ENCODE peak calls at places on chromosomes 13 and 19, in six cellular contexts. D is CD8-positive, alpha-beta memory T cell; U is cardiac muscle cell; Q is uterus; H is dorsolateral prefrontal cortex; O is Peyer's patch. C is an unnamed sample.

GRCh38 chr13:98484289-98485219 is 92.4 kb downstream of the STK24 start:
- DNase-seq in D (no peak), U (peak), Q (peak), H (no peak), O (peak), C (peak)

GRCh38 chr13:75812751-75813181 is 176.6 kb downstream of the LMO7 start:
- DNase-seq in D (no peak), U (no peak), Q (no peak), H (no peak), O (no peak), C (no peak)

GRCh38 chr13:35723820-35724219 is 247.3 kb upstream of the MAB21L1 start:
- DNase-seq in D (no peak), U (no peak), Q (no peak), H (no peak), O (no peak), C (no peak)

GRCh38 chr13:98691360-98691759 is 61.1 kb downstream of the SLC15A1 start:
- DNase-seq in D (no peak), U (no peak), Q (no peak), H (no peak), O (no peak), C (no peak)

GRCh38 chr13:113926301-113926761 is 47.5 kb downstream of the C13orf46 start:
- DNase-seq in D (no peak), U (no peak), Q (peak), H (no peak), O (peak), C (no peak)

GRCh38 chr13:113657851-113658741 is at the start of gene ATP4B:
- DNase-seq in D (no peak), U (no peak), Q (peak), H (no peak), O (peak), C (no peak)

GRCh38 chr13:88736026-88736425 is 1064.9 kb downstream of the SLITRK5 start:
- DNase-seq in D (no peak), U (no peak), Q (no peak), H (no peak), O (no peak), C (no peak)

GRCh38 chr19:56839665-56840451 is 668 bp downstream of the PEG3 start:
- DNase-seq in D (no peak), U (no peak), Q (peak), H (no peak), O (peak), C (no peak)

GRCh38 chr19:35720648-35721047 is 2.8 kb downstream of the KMT2B start:
- DNase-seq in D (no peak), U (no peak), Q (no peak), H (no peak), O (no peak), C (no peak)

GRCh38 chr13:98962901-98963594 is 14.8 kb downstream of the DOCK9 start:
- DNase-seq in D (no peak), U (no peak), Q (no peak), H (no peak), O (no peak), C (no peak)

GRCh38 chr19:7970716-7971448 is 27.4 kb upstream of the TIMM44 start:
- DNase-seq in D (peak), U (peak), Q (no peak), H (peak), O (peak), C (no peak)

GRCh38 chr19:12478234-12478941 is 6.2 kb downstream of the ZNF709 start:
- DNase-seq in D (no peak), U (no peak), Q (no peak), H (no peak), O (no peak), C (no peak)

GRCh38 chr13:109786457-109787134 is at the start of gene IRS2:
- DNase-seq in D (peak), U (peak), Q (peak), H (peak), O (peak), C (peak)
- H3K4me3 ChIP-seq in D (no peak), U (peak), Q (peak), H (peak), O (peak), C (peak)

DNA sequence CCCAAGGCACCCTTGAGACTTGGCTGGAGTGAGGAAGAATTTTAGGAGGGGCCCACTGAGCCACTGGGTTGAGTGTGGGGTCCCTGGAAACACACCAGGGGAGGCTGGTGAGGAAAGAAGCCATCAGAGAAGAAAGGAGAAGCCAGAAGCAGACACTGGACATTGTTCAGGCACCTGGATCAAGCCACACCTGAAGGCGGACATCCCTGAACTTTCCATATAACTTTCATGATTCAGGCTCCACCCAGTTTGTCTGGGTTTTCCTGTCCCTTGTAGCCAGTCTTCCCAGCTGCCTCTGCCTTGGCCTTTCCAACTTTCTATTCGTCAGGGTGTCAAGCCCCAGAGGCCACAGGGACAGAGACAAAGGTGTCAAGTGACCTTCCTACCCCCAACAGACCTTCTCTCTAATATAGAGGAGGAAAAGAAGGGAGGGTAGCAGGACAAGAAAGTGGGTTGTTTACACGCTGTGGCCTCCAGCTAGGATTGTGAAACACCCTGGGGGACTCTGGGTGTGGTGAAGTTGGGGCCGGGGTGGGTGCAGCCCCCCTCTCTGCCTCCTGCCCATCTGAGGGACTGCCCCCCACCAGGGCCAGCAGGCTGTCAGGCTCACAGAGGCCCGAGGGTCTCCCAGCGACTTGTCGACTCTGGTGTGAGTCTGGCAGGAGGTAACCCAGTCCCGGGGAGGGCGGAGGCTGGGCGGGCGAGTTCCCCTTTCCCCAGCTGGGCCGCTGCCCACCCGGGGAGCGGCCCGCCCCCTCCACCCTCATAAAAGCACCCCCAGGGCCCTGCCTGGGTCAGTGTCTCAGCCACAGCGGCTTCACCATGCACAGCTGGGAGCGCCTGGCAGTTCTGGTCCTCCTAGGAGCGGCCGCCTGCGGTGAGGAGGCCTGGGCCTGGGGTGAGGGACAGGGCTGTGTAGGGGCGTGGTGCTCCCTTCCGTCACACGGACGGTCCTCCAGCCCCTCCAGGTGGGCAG is at the start of gene CFD:
- DNase-seq in D (no peak), U (no peak), Q (no peak), H (no peak), O (peak), C (no peak)
- H3K27ac ChIP-seq in D (peak), U (no peak), Q (no peak), H (no peak), O (peak), C (no peak)

GRCh38 chr19:14030997-14031718 is 404 bp upstream of the IL27RA start:
- DNase-seq in D (no peak), U (no peak), Q (no peak), H (no peak), O (no peak), C (peak)
- H3K4me3 ChIP-seq in D (peak), U (peak), Q (peak), H (peak), O (peak), C (peak)

GRCh38 chr19:38700933-38701454 is 43.3 kb downstream of the CAPN12 start:
- DNase-seq in D (no peak), U (no peak), Q (no peak), H (no peak), O (no peak), C (no peak)
- H3K27ac ChIP-seq in D (no peak), U (peak), Q (peak), H (peak), O (peak), C (no peak)

GRCh38 chr19:6590458-6591319 is at the start of gene CD70:
- DNase-seq in D (peak), U (peak), Q (no peak), H (no peak), O (peak), C (peak)
- H3K4me3 ChIP-seq in D (peak), U (peak), Q (no peak), H (peak), O (peak), C (peak)

GRCh38 chr19:39139305-39140194 is 14.0 kb downstream of the PAK4 start:
- DNase-seq in D (no peak), U (peak), Q (no peak), H (no peak), O (no peak), C (no peak)

GRCh38 chr19:39137131-39137530 is 11.5 kb downstream of the PAK4 start:
- DNase-seq in D (no peak), U (no peak), Q (no peak), H (no peak), O (no peak), C (no peak)

GRCh38 chr19:39140594-39140993 is 15.0 kb downstream of the PAK4 start:
- DNase-seq in D (no peak), U (no peak), Q (no peak), H (no peak), O (no peak), C (no peak)

GRCh38 chr19:39140195-39140516 is 14.6 kb downstream of the PAK4 start:
- DNase-seq in D (no peak), U (no peak), Q (no peak), H (no peak), O (no peak), C (no peak)

GRCh38 chr19:39138221-39139211 is 12.9 kb downstream of the PAK4 start:
- DNase-seq in D (no peak), U (no peak), Q (no peak), H (no peak), O (no peak), C (no peak)
- H3K27ac ChIP-seq in D (no peak), U (peak), Q (peak), H (peak), O (no peak), C (no peak)

DNA sequence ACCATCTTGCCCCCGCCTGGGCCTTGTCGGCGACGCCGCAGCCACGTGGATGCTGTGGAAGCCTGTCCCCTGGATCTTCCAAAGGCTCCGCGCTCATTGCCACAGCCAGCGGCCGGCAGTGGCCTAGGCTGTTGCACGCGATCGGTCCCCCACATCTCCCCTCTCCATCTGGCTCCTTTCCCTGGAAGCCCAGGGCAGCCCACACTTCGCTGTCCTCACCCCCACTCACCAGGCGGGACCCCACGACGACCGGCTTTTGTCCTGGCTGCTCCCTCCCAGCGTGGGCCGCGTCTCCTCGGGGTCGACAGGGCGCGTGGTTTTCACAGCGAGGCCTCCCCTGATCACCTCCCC is 599 bp upstream of the TEX30 start:
- DNase-seq in D (no peak), U (no peak), Q (no peak), H (no peak), O (no peak), C (no peak)
- H3K4me3 ChIP-seq in D (peak), U (no peak), Q (peak), H (peak), O (peak), C (peak)

GRCh38 chr13:107867701-107868661 is 347.4 kb downstream of the LIG4 start:
- DNase-seq in D (no peak), U (peak), Q (no peak), H (peak), O (no peak), C (no peak)
- H3K27ac ChIP-seq in D (peak), U (no peak), Q (no peak), H (peak), O (no peak), C (no peak)

C was measured in CD4-positive, alpha-beta memory T cell.